ENCODE peak calls at places on chromosomes 1 and 21, in seven cellular contexts. Z is K562, N is GM12892, Y is H1, M is SK-N-SH, S is GM12878, I is HepG2. D is an unnamed sample.

GRCh38 chr1:9869831-9870251 is 40.2 kb downstream of the CTNNBIP1 start:
- DNase-seq in Z (no peak), N (no peak), Y (no peak), M (no peak), S (no peak), I (no peak), D (no peak)

GRCh38 chr1:48182441-48182840 is 40.1 kb upstream of the SLC5A9 start:
- DNase-seq in Z (no peak), N (no peak), Y (no peak), M (no peak), S (peak), I (no peak), D (no peak)

GRCh38 chr21:34133392-34133791 is 60.0 kb downstream of the MRPS6 start:
- DNase-seq in Z (no peak), N (no peak), Y (no peak), M (no peak), S (no peak), I (no peak), D (no peak)

GRCh38 chr21:32934829-32935228 is 90.9 kb upstream of the OLIG2 start:
- DNase-seq in Z (no peak), N (no peak), Y (no peak), M (no peak), S (no peak), I (no peak), D (no peak)

GRCh38 chr1:25064465-25065238 is 134.6 kb upstream of the RUNX3 start:
- DNase-seq in Z (no peak), N (no peak), Y (no peak), M (no peak), S (no peak), I (no peak), D (no peak)

GRCh38 chr1:245172026-245172425 is 17.2 kb downstream of the KIF26B start:
- DNase-seq in Z (no peak), N (no peak), Y (no peak), M (no peak), S (no peak), I (no peak), D (no peak)

GRCh38 chr1:67314696-67315095 is 7.0 kb downstream of the IL12RB2 start:
- DNase-seq in Z (peak), N (no peak), Y (no peak), M (peak), S (no peak), I (no peak), D (no peak)

GRCh38 chr1:232622378-232622777 is 7.6 kb downstream of the SIPA1L2 start:
- DNase-seq in Z (no peak), N (no peak), Y (no peak), M (no peak), S (no peak), I (no peak), D (no peak)

GRCh38 chr1:35122311-35122710 is 43.1 kb downstream of the ZMYM1 start:
- DNase-seq in Z (no peak), N (no peak), Y (no peak), M (no peak), S (no peak), I (no peak), D (no peak)

GRCh38 chr1:212302745-212303383 is 17.7 kb downstream of the PPP2R5A start:
- DNase-seq in Z (no peak), N (no peak), Y (no peak), M (no peak), S (no peak), I (no peak), D (no peak)
- TF ChIP-seq TAF1 in Z (no peak), N (no peak), Y (no peak), M (no peak), S (no peak), I (no peak), D (no peak)

GRCh38 chr1:97942161-97943123 is 21.6 kb upstream of the DPYD start:
- DNase-seq in Z (no peak), N (no peak), Y (no peak), M (no peak), S (no peak), I (no peak), D (no peak)
- TF ChIP-seq TAF1 in Z (no peak), N (no peak), Y (no peak), M (no peak), S (no peak), I (no peak), D (no peak)

DNA sequence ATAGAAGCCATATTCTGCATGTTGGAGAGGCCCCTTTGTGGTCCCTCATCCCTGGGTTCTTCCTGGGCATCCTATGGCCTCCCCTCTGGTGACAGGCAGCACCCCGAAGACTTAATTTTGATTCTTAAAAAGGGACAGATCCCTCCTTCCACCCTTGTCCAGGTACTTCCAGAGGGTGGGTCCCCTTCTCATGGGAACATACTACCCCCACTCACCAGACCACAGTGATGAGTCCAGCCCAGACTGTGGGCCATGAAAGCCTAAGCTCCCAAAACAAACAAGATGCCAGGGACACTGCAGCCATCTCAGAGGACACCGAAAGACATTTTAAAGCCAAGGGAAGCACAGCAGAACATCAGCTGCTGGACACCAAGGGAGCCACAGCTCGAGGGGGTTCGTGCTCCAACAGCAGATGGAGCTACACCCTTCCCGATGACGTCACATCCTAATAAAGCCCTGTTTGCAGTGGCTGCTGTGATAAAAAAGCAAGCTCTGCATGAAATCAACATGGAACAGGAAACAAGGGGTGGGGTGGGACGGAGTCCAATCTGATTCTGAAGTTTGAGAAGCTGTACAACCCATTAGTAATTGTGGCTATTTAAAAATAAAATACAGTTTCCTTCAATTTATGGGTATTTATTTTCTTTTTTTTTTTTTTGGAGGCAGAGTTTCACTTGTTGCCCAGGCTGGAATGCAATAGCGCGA is 32.4 kb downstream of the GNB1 start:
- DNase-seq in Z (peak), N (no peak), Y (no peak), M (peak), S (no peak), I (peak), D (no peak)
- TF ChIP-seq TAF1 in Z (no peak), N (no peak), Y (no peak), M (no peak), S (no peak), I (no peak), D (no peak)

DNA sequence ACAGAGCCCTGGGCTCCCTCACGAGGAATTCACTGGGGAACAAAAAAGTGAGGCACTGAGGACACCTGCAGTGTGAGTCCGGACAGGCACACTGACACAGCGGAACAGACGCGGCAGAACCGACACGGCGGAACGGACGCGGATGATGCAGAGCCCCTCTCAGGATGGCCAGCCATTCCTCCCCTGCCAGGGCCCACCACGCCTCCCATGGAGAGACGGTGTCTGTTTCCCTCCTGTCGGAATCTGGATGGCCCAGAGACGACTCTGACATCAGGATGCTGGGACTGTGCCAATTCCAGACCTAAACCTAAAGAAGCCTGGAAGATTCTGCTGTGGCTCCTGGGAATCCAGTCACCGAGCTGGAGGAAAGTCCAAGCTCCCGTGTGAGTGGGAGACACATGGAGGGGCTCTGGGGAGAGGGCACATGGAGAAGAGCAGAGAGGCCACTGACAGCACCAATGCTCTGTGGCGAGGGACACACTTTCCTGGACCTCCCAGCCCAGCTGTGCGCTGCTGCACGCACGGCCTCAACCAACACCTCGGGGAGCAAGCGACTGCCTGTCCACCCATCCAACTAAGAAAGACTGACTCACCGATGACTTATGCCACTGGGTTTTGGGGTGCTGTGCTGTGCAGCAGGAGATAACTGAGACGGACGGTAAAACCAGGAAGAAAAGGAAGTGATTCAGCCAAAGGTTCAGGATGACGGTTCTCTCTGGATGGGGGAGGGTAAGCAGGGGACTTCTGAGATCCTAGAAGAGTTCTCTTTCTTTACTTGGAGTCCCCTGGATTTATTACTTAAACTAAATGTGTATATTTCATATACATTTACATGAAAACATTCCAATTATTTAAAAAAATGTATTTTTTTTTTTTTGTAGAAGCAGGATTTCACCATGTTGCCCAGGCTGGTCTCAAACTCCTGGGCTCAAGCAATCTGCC is 23.3 kb downstream of the ZBTB17 start:
- DNase-seq in Z (peak), N (no peak), Y (no peak), M (no peak), S (no peak), I (no peak), D (no peak)
- TF ChIP-seq TAF1 in Z (peak), N (no peak), Y (no peak), M (no peak), S (no peak), I (no peak), D (no peak)

DNA sequence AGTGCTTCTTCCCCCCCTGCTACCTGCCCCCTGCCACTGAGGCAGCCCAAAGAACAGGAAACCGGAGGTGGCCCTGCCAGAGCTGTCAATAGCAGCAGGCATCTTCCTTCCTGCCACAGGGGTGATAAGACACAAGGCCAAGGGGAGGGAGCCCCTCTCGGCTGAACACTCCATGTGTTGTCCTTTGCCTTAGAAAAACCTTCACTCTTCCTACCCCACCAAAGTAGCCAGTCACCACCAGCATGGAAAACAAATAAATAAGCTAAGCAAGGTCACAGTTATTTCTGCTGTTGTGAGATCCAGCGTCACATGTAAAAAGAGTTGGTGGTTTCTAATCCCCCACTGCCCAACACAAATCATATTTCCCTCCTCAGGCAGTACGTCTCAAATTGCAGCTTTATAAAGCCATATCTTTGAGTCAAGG is 104.8 kb upstream of the DPT start:
- DNase-seq in Z (no peak), N (no peak), Y (no peak), M (no peak), S (no peak), I (peak), D (no peak)
- TF ChIP-seq TAF1 in Z (no peak), N (no peak), Y (no peak), M (no peak), S (no peak), I (no peak), D (no peak)

DNA sequence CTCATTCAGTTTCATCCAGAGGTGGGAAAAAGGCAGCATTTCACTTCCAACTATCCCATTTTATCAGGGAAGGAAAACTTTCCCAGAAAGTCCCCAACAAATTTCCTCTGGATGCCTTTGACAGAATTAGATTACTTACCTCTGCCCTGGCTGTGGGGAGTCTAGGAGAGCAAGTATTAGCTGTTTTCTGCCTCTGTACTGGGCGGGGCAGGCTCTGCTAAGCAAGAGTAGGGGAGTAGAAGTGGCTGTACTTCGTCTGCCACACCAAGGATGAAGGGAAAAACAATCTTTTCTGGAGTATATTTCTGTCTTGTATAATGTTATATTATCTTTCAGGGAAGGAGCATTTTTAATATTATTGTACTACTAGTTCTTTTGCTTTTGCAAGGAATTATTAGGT is 78.5 kb downstream of the FNBP1L start:
- DNase-seq in Z (no peak), N (no peak), Y (no peak), M (no peak), S (no peak), I (no peak), D (no peak)
- TF ChIP-seq TAF1 in Z (no peak), N (no peak), Y (no peak), M (no peak), S (no peak), I (no peak), D (no peak)

GRCh38 chr1:153343811-153344717 is 4.6 kb downstream of the PGLYRP4 start:
- DNase-seq in Z (peak), N (no peak), Y (no peak), M (no peak), S (no peak), I (no peak), D (no peak)
- TF ChIP-seq TAF1 in Z (no peak), N (no peak), Y (no peak), M (no peak), S (no peak), I (no peak), D (no peak)

DNA sequence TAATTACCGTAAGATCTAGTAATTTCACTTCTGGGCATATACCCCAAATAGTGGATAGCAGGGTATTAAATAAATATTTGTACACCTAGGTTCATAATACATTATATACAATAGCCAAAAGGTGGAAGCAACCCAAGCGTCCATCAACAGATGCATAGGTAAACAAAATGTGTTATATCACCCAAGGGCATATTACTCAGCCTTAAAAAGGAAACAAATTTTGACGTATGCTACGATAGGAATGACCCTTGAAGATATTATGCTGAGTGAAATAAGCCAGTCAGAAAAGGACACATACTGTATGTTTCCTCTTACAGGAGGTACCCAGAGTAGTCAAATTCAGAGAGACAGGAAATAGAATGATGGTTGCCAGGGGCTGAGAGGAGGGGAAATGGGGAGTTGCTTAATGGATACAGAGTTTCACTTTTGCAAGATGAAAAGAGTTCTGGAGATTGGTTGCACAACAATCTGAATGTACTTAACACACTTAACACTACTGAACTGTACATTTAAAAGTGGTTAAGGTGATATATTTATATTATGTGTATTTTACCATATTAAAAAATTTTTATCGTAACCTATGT is 36.6 kb upstream of the KCTD3 start:
- DNase-seq in Z (no peak), N (no peak), Y (no peak), M (no peak), S (no peak), I (no peak), D (no peak)
- TF ChIP-seq TAF1 in Z (no peak), N (no peak), Y (no peak), M (no peak), S (no peak), I (no peak), D (no peak)

GRCh38 chr1:20211511-20211931 is 25.2 kb upstream of the PLA2G2C start:
- DNase-seq in Z (no peak), N (no peak), Y (no peak), M (no peak), S (no peak), I (no peak), D (no peak)
- TF ChIP-seq TAF1 in Z (no peak), N (no peak), Y (no peak), M (no peak), S (no peak), I (no peak), D (no peak)